ENCODE peak calls at places on chromosomes 4 and X, in seven cellular contexts. G, X, H, N, O, E and D are unnamed samples.

GRCh38 chrX:107135076-107135964 is 16.7 kb upstream of the RBM41 start:
- DNase-seq in G (no peak), O (no peak), E (no peak), X (no peak), N (no peak), H (no peak), D (no peak)

GRCh38 chrX:253451-254297 is 27.5 kb upstream of the PLCXD1 start:
- DNase-seq in H (no peak), X (no peak), O (no peak), E (no peak), N (peak), G (no peak), D (no peak)

GRCh38 chr4:83281326-83281725 is 3.3 kb downstream of the COQ2 start:
- DNase-seq in O (no peak), E (no peak), N (no peak), H (no peak), X (no peak), G (no peak), D (no peak)

GRCh38 chr4:37464373-37464772 is 219.8 kb downstream of the NWD2 start:
- DNase-seq in H (no peak), G (no peak), N (no peak), E (no peak), X (no peak), O (no peak), D (no peak)

GRCh38 chr4:108359936-108360681 is 191.4 kb upstream of the LEF1 start:
- DNase-seq in X (no peak), O (no peak), H (no peak), E (no peak), G (no peak), N (no peak), D (no peak)

GRCh38 chr4:3521621-3522325 is 10.4 kb downstream of the LRPAP1 start:
- DNase-seq in E (no peak), X (no peak), N (no peak), O (no peak), H (no peak), G (no peak), D (no peak)

GRCh38 chr4:17704020-17704657 is 77.3 kb downstream of the FAM184B start:
- DNase-seq in E (no peak), O (no peak), G (no peak), N (no peak), X (no peak), H (no peak), D (no peak)

GRCh38 chr4:118762753-118763477 is 73.0 kb downstream of the SEC24D start:
- DNase-seq in O (no peak), H (no peak), G (no peak), X (no peak), N (no peak), E (no peak), D (no peak)

GRCh38 chr4:42610941-42611340 is 46.0 kb downstream of the ATP8A1 start:
- DNase-seq in E (no peak), N (no peak), O (no peak), G (no peak), H (no peak), X (no peak), D (no peak)

GRCh38 chrX:49308604-49309269 is 5.3 kb downstream of the GAGE10 start:
- DNase-seq in N (no peak), O (no peak), E (no peak), H (no peak), X (no peak), G (no peak), D (no peak)

GRCh38 chr4:111905511-111905910 is 239.7 kb upstream of the FAM241A start:
- DNase-seq in H (no peak), E (no peak), X (no peak), N (no peak), O (no peak), G (no peak), D (no peak)

GRCh38 chr4:59571805-59572430 is 1628.2 kb upstream of the ADGRL3 start:
- DNase-seq in O (no peak), G (no peak), E (no peak), H (no peak), X (no peak), N (no peak), D (no peak)

GRCh38 chrX:24790166-24790565 is 96.4 kb downstream of the POLA1 start:
- DNase-seq in H (no peak), X (no peak), N (no peak), E (no peak), G (no peak), O (no peak), D (no peak)

GRCh38 chrX:106894978-106895452 is 8.1 kb downstream of the RIPPLY1 start:
- DNase-seq in N (no peak), E (no peak), G (no peak), O (peak), X (no peak), H (no peak), D (no peak)

GRCh38 chr4:67891645-67892044 is 7.8 kb upstream of the TMPRSS11D start:
- DNase-seq in O (no peak), G (no peak), X (no peak), N (no peak), H (no peak), E (no peak), D (no peak)

GRCh38 chr4:2082627-2083026 is 23.5 kb downstream of the NAT8L start:
- DNase-seq in O (no peak), E (no peak), H (no peak), N (no peak), G (no peak), X (no peak), D (no peak)

GRCh38 chr4:141003193-141003592 is 130.1 kb downstream of the RNF150 start:
- DNase-seq in G (no peak), X (no peak), E (no peak), H (no peak), O (no peak), N (no peak), D (no peak)

GRCh38 chrX:127037179-127037578 is 217.7 kb downstream of the PRR32 start:
- DNase-seq in X (no peak), G (no peak), N (no peak), E (no peak), H (no peak), O (no peak), D (no peak)

GRCh38 chrX:29580560-29580959 is 634.8 kb upstream of the MAGEB2 start:
- DNase-seq in O (no peak), X (no peak), H (no peak), G (no peak), N (no peak), E (no peak), D (no peak)

GRCh38 chr4:2251073-2251794 is 9.3 kb upstream of the HAUS3 start:
- DNase-seq in X (peak), O (no peak), N (no peak), G (no peak), E (no peak), H (no peak), D (no peak)

GRCh38 chr4:78166582-78166981 is 109.5 kb downstream of the FRAS1 start:
- DNase-seq in X (no peak), E (no peak), G (no peak), O (no peak), N (no peak), H (no peak), D (no peak)